ENCODE peak calls at places on chromosomes 11 and 22, in nine cellular contexts. A is SK-N-SH, P is neural progenitor cell, B is GM23338, U is hepatocyte, K is PC-3, S is OCI-LY7, X is HCT116, D is MM.1S. O is an unnamed sample.

GRCh38 chr22:32994921-32995320 is 63.3 kb downstream of the SYN3 start:
- DNase-seq in U (no peak), X (no peak), B (peak), P (peak), K (no peak), D (no peak), S (no peak), A (peak), O (no peak)

GRCh38 chr11:118152552-118153471 is at the start of gene SCN4B:
- DNase-seq in A (peak), B (peak), X (no peak), P (peak), K (peak), S (no peak), U (peak), D (no peak), O (peak)

GRCh38 chr22:26845016-26845728 is 187.8 kb downstream of the MIAT start:
- DNase-seq in K (no peak), S (no peak), D (no peak), B (no peak), A (no peak), X (no peak), P (no peak), U (no peak), O (no peak)

GRCh38 chr11:1052133-1053011 is 15.9 kb upstream of the MUC6 start:
- DNase-seq in S (no peak), X (no peak), P (no peak), U (no peak), K (no peak), A (peak), D (no peak), B (no peak), O (no peak)

GRCh38 chr11:2510626-2511402 is 66.0 kb downstream of the KCNQ1 start:
- DNase-seq in U (peak), D (no peak), S (no peak), B (no peak), A (peak), X (no peak), P (no peak), K (no peak), O (peak)

GRCh38 chr11:72309074-72309598 is 65.2 kb upstream of the PHOX2A start:
- DNase-seq in S (no peak), P (no peak), D (no peak), X (no peak), U (no peak), K (no peak), B (no peak), A (no peak), O (no peak)

GRCh38 chr22:42324991-42325710 is 54.7 kb upstream of the TCF20 start:
- DNase-seq in D (no peak), S (no peak), U (no peak), K (no peak), X (no peak), B (no peak), P (no peak), A (no peak), O (no peak)

GRCh38 chr11:69370984-69371709 is 77.2 kb downstream of the MYEOV start:
- DNase-seq in A (no peak), K (no peak), U (no peak), D (no peak), B (no peak), P (no peak), X (no peak), S (no peak), O (no peak)

GRCh38 chr11:3866206-3866605 is 10.7 kb downstream of the STIM1 start:
- DNase-seq in S (peak), U (no peak), X (no peak), A (no peak), D (no peak), K (no peak), P (no peak), B (peak), O (no peak)

GRCh38 chr11:120522736-120523135 is 11.2 kb downstream of the GRIK4 start:
- DNase-seq in U (no peak), K (no peak), S (no peak), D (no peak), P (no peak), X (no peak), A (no peak), B (no peak), O (no peak)

GRCh38 chr22:48858121-48858520 is 969.6 kb downstream of the BRD1 start:
- DNase-seq in A (no peak), B (no peak), K (no peak), S (no peak), X (no peak), D (no peak), P (no peak), U (no peak), O (no peak)

GRCh38 chr11:133306019-133306418 is 226.3 kb downstream of the OPCML start:
- DNase-seq in B (peak), U (peak), X (no peak), K (no peak), S (no peak), P (peak), D (peak), A (no peak), O (no peak)

GRCh38 chr11:128790200-128790599 is 76.9 kb downstream of the KCNJ1 start:
- DNase-seq in S (no peak), K (peak), D (no peak), A (no peak), X (no peak), B (no peak), U (peak), P (peak), O (peak)

GRCh38 chr11:45994421-45995341 is 72.2 kb downstream of the LARGE2 start:
- DNase-seq in P (peak), D (peak), A (peak), B (peak), X (no peak), U (peak), K (no peak), S (no peak), O (peak)

GRCh38 chr11:17778352-17778751 is 43.8 kb downstream of the KCNC1 start:
- DNase-seq in X (no peak), A (no peak), B (no peak), P (no peak), D (no peak), S (no peak), K (no peak), U (no peak), O (no peak)
- TF ChIP-seq EZH2phosphoT487 in X (no peak), A (no peak), B (no peak), P (no peak), D (no peak), S (no peak), K (no peak), U (no peak), O (no peak)

GRCh38 chr11:65862191-65862735 is 2.0 kb downstream of the MUS81 start:
- DNase-seq in D (no peak), U (no peak), S (no peak), X (no peak), A (no peak), P (peak), B (no peak), K (no peak), O (no peak)
- H3K27ac ChIP-seq in D (no peak), U (no peak), S (no peak), X (peak), A (no peak), P (no peak), B (no peak), K (no peak), O (no peak)

GRCh38 chr22:22059476-22060002 is 77.0 kb upstream of the TOP3B start:
- DNase-seq in S (no peak), D (no peak), K (no peak), X (no peak), B (no peak), A (no peak), U (no peak), P (peak), O (no peak)

GRCh38 chr22:22058649-22059475 is 76.3 kb upstream of the TOP3B start:
- DNase-seq in A (no peak), X (no peak), K (no peak), P (no peak), B (no peak), S (peak), D (no peak), U (peak), O (no peak)

GRCh38 chr22:22062306-22062793 is 79.8 kb upstream of the TOP3B start:
- DNase-seq in X (no peak), P (no peak), K (no peak), A (no peak), D (no peak), S (no peak), U (no peak), B (no peak), O (no peak)

GRCh38 chr22:22061085-22062077 is 78.8 kb upstream of the TOP3B start:
- DNase-seq in K (peak), D (no peak), A (no peak), S (peak), P (no peak), U (peak), B (no peak), X (peak), O (peak)

DNA sequence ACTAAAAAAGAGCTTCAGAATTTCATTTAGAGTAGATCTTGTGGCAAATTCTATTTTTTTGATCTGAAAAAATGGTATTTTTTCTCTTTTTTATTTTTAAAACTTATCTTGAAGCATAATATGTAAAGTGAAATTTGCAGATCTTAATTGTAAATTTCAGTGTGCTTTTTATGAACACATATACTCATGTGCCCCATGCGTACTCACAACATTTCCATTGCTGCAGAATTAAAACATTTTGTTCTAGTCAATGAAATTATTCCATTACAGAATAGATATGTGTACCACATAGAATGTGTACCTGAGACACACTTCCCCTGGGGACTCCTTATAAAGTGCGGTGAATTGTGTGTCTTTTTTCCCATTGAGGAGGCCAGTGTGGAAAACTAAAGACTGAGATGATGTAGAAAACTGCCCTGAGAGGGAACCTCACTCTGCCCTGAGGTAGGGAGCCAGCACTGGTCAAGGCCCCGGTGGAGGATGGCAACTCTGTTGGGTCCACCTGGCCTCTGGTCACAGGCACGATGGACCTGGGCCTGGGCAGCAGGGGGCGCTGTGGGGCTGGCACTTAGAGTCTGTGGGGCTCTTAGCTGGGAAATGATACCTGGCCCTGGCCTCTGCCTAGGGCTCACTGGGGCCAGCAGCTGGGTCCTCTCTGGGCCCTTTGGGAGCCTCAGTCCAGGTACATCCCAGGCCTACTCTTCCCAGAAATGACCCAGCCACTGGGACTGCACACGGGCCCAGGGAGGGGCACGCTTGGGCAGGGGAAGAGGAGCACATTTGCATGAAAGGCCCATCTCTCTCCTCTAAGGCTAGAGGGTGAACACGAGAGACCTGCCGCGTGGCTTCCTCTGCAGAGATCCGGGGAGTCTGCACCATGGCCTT is 77.9 kb upstream of the TOP3B start:
- DNase-seq in D (peak), X (peak), K (peak), P (peak), U (peak), B (peak), A (peak), S (peak), O (peak)
- H3K4me3 ChIP-seq in D (no peak), X (no peak), K (no peak), P (no peak), U (no peak), B (no peak), A (peak), S (no peak), O (no peak)

DNA sequence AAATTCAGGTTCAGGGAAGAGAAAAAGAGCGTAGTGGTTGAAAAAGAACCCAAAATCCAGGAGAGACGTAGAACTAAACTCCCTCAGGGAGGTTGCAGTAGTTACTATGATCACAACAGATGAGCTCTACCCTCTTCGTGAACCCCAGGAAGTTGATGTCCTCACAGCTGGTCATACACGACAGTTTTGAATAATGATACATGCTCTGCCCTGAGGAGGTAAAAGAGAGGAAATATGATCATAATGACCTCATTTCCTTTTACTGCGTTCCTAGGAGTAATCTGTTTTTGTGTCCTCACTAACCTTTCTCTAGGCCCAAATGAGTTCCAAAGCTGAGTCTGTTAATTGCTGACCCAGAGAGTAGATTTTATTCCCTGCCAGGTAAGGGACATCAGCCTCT is 1.3 kb downstream of the PATE2 start:
- DNase-seq in D (no peak), S (no peak), X (no peak), U (no peak), B (no peak), A (no peak), K (peak), P (no peak), O (peak)
- TF ChIP-seq EZH2phosphoT487 in D (no peak), S (no peak), X (no peak), U (no peak), B (no peak), A (no peak), K (no peak), P (no peak), O (no peak)

O was measured in GM23248.